ENCODE peak calls at places on chromosomes 4 and X, in ten cellular contexts. R, C, O, F, U, N, P, I, X and S are unnamed samples.

GRCh38 chr4:15233626-15234025 is 194.2 kb upstream of the C1QTNF7 start:
- DNase-seq in I (no peak), F (no peak), X (no peak), O (no peak), C (no peak), U (no peak), P (no peak), N (no peak), R (no peak), S (peak; percentile 60)

GRCh38 chrX:69032601-69033000 is 132.7 kb downstream of the PJA1 start:
- DNase-seq in U (no peak), R (no peak), N (no peak), C (no peak), X (no peak), O (no peak), P (no peak), I (no peak), F (no peak), S (no peak)

GRCh38 chr4:154640999-154641398 is 28.5 kb upstream of the FGG start:
- DNase-seq in C (no peak), U (no peak), R (no peak), O (no peak), F (no peak), X (no peak), I (no peak), N (no peak), P (no peak), S (no peak)

GRCh38 chr4:112807999-112808398 is 171.1 kb downstream of the LARP7 start:
- DNase-seq in X (no peak), I (no peak), P (no peak), U (no peak), C (no peak), O (no peak), R (no peak), F (no peak), N (no peak), S (no peak)

GRCh38 chr4:71711044-71711984 is 72.6 kb downstream of the GC start:
- DNase-seq in P (no peak), N (no peak), U (no peak), O (no peak), I (no peak), F (no peak), C (no peak), X (no peak), R (no peak), S (no peak)

GRCh38 chr4:99754756-99755155 is 61.9 kb upstream of the DAPP1 start:
- DNase-seq in P (no peak), C (no peak), F (no peak), I (peak; percentile 31), U (no peak), X (no peak), O (no peak), R (no peak), N (no peak), S (peak; percentile 5)

GRCh38 chr4:18847276-18847890 is 825.8 kb upstream of the LCORL start:
- DNase-seq in R (no peak), N (no peak), I (no peak), P (no peak), U (peak; percentile 8), X (no peak), C (no peak), F (no peak), O (no peak), S (no peak)

GRCh38 chrX:101485212-101486064 is at the start of gene ARMCX4:
- DNase-seq in X (peak; percentile 72), N (peak; percentile 46), U (peak; percentile 55), C (peak; percentile 55), F (peak; percentile 68), P (peak; percentile 27), I (peak; percentile 60), R (no peak), O (peak; percentile 87), S (peak; percentile 51)

GRCh38 chr4:130559268-130559667 is 1463.3 kb downstream of the C4orf33 start:
- DNase-seq in N (no peak), F (no peak), X (no peak), O (no peak), C (no peak), U (no peak), R (no peak), I (no peak), P (no peak), S (no peak)

GRCh38 chr4:130568746-130569145 is 1472.8 kb downstream of the C4orf33 start:
- DNase-seq in C (no peak), F (no peak), U (peak; percentile 5), X (no peak), N (no peak), R (no peak), I (no peak), P (no peak), O (no peak), S (no peak)

GRCh38 chr4:130563891-130564418 is 1468.0 kb downstream of the C4orf33 start:
- DNase-seq in C (no peak), I (no peak), N (no peak), U (no peak), O (no peak), P (no peak), R (no peak), F (no peak), X (no peak), S (no peak)

DNA sequence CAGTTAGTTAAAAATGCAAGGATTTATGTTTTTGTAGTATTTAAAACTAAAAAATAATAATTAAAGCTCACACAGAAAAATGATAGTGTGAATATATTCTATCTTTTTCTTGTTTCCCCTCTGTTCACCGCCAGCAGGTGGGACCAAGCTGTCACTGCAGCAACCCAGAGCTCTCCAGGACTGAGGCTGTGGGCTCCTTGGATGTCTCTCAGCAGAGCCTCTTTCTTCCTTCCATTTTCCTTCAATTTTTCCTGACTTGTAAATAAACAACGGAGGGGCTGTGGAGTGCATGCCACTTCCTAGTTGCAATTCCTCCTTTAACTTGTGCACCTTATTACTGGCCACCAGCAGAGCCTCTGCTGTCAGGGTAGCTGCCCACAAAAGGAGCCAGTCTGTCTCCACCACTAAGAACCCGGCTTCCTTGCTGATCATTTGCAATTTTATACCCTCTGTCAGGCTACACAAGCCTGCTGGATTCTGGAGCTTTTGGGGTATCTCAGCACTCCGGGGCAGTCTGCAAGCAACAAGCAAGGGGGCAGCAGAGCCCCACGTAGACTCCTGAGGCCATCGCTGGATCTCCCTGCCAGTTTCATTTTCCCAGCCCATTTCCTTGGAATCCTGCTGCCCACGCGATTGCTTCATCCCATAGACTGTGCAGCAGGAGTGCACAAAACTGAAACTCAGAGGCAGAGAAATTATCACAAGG is 1467.4 kb downstream of the C4orf33 start:
- DNase-seq in F (peak; percentile 53), U (peak; percentile 78), O (peak; percentile 34), P (no peak), X (peak; percentile 4), C (no peak), N (no peak), R (no peak), I (peak; percentile 87), S (peak; percentile 41)
- TF ChIP-seq CTCF in F (no peak), U (peak; percentile 80), O (peak; percentile 62), P (peak; percentile 21), X (no peak), C (peak; percentile 25), N (no peak), R (no peak), I (peak; percentile 72), S (peak; percentile 19)

DNA sequence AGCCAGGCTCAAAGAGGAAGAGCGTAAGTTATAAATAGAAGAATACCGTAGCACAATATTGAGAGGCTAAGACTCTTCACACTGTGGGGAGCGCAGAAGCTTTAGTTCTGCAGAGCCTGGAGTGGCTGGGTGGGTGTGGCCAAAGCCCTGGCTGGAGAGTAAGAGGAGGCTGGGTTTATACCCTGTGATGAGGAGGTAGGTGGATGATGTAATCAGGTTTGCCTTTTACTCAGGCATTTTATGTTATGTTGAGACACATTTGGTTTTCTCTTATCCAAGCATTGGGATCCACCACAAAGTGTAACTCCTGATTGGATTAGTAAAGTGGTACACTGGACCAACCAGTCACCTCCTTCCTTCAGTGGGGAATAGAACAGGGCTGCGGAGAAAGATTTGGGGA is 13.9 kb downstream of the CDS1 start:
- DNase-seq in C (peak; percentile 71), O (no peak), U (no peak), X (peak; percentile 42), R (no peak), I (no peak), F (no peak), N (no peak), P (no peak), S (no peak)
- H3K4me3 ChIP-seq in C (no peak overlapping the region), O (no peak overlapping the region), U (no peak overlapping the region), X (no peak overlapping the region), R (no peak overlapping the region), I (no peak overlapping the region), F (no peak overlapping the region), N (no peak overlapping the region), P (no peak overlapping the region), S (no peak overlapping the region)

DNA sequence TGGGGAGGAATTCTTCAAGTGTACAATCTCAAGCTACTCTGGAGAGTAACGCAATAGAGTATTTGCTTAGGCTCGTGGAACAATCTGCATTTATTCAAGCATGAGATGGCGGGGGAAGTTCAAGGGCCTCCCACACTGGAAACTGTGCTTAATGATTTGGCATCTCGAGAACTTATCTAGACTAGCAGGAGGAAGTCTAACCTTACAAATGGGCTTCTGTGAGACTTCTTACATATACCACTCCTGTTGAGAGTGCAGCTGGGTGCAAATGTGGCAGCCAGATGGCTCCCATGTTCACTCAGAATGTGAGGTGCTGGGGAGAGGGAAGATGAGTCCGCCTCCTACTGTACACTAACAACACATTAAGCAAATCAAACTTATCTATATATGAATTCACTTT is 29.3 kb upstream of the PTPN13 start:
- DNase-seq in I (no peak), U (no peak), F (no peak), N (no peak), X (peak; percentile 63), P (peak; percentile 44), O (no peak), R (no peak), C (no peak), S (peak; percentile 45)
- TF ChIP-seq CTCF in I (no peak), U (no peak), F (no peak), N (no peak), X (no peak), P (no peak), O (no peak), R (no peak), C (no peak), S (no peak)

DNA sequence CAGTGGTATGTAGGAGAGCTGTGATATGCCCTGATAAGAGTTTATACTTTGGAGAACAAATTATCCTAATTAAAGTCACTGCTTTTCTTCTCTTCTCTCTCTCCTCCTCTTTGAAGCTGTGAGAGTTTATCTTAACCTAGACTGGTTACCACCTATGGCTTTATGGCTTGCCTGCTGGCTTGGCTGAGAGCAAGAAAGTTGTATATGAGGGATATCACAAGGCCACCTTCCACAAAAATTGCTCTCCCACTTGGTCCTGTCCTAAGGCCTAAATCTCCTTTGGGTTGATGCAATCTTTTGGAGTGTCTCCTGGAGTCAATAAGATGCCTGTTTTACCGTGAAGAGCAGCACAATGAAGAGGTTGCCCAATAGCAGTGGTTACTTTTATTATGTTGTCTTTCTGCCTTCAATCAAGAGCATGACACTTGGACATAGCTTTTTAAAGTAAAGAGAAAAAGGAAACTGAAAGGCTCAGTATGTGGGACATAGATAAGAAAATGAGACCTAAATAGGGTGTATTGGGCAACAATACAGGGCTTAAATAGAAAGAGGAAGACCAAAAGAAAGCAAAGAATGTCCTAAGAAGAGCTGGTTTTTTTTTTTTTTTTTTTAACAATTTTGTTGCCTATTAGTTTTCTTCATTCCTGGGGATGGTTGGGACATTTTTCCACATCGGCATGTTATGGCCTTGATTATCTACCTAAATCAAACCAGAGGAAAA is 9.2 kb downstream of the GUCY1A1 start:
- DNase-seq in R (peak; percentile 52), F (no peak), N (no peak), U (no peak), X (no peak), O (no peak), I (peak; percentile 5), P (no peak), C (no peak), S (peak; percentile 30)
- H3K4me3 ChIP-seq in R (no peak overlapping the region), F (no peak overlapping the region), N (no peak overlapping the region), U (no peak overlapping the region), X (no peak overlapping the region), O (no peak overlapping the region), I (no peak overlapping the region), P (no peak overlapping the region), C (peak overlapping the region; percentile 6), S (no peak overlapping the region)